ENCODE peak calls at places on chromosomes 3 and 15, in seven cellular contexts. L is CD8-positive, alpha-beta T cell; H is endothelial cell; R is lung; Y is GM20000; A is progenitor cell of endocrine pancreas; Z is astrocyte of the spinal cord. U is an unnamed sample.

GRCh38 chr3:65245133-65246076 is 557.6 kb upstream of the ADAMTS9 start:
- DNase-seq in L (no peak), H (no peak), R (no peak), Y (no peak), A (no peak), Z (peak), U (no peak)

GRCh38 chr3:51539291-51539891 is 872 bp downstream of the RAD54L2 start:
- DNase-seq in L (peak), H (peak), R (no peak), Y (peak), A (no peak), Z (peak), U (no peak)

GRCh38 chr15:57235865-57236264 is 140.4 kb upstream of the CGNL1 start:
- DNase-seq in L (no peak), H (no peak), R (no peak), Y (no peak), A (no peak), Z (peak), U (no peak)

GRCh38 chr3:71195492-71195891 is 388.0 kb downstream of the FOXP1 start:
- DNase-seq in L (no peak), H (no peak), R (no peak), Y (no peak), A (no peak), Z (peak), U (no peak)

GRCh38 chr3:120567370-120568197 is 28.6 kb upstream of the NDUFB4 start:
- DNase-seq in L (no peak), H (no peak), R (peak), Y (no peak), A (no peak), Z (peak), U (no peak)

GRCh38 chr15:85337398-85338074 is 42.9 kb upstream of the AKAP13 start:
- DNase-seq in L (no peak), H (peak), R (no peak), Y (no peak), A (no peak), Z (no peak), U (no peak)

GRCh38 chr3:108124337-108125150 is 33.7 kb upstream of the CD47 start:
- DNase-seq in L (peak), H (no peak), R (no peak), Y (peak), A (no peak), Z (no peak), U (peak)

GRCh38 chr15:43519207-43519606 is 1.8 kb downstream of the MAP1A start:
- DNase-seq in L (no peak), H (no peak), R (no peak), Y (no peak), A (no peak), Z (no peak), U (no peak)

GRCh38 chr3:182238141-182238540 is 526.4 kb downstream of the SOX2 start:
- DNase-seq in L (no peak), H (no peak), R (no peak), Y (no peak), A (no peak), Z (peak), U (no peak)

GRCh38 chr3:177300039-177300833 is 103.0 kb upstream of the TBL1XR1 start:
- DNase-seq in L (no peak), H (no peak), R (peak), Y (no peak), A (no peak), Z (peak), U (no peak)

GRCh38 chr3:116148881-116149530 is 296.3 kb downstream of the LSAMP start:
- DNase-seq in L (no peak), H (no peak), R (no peak), Y (no peak), A (no peak), Z (peak), U (no peak)

DNA sequence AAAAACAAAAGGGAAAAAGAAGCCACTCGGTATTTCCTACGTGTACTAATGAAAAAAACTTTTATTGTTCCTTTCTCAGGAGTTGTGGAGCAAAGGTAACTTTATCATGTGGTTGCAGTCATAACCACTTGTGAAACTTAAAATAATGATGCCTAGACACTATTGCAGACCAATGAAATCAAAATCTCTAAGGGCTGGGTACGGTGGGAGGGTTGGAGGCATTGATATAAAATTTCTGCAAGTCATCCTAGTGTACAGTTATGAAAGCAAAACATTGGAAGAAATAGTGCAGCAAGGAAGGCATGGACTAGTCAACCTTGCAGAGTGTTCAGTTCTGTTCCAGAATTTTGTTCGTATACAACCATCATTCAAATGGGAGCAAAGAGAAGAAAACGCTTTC is 808.8 kb downstream of the TUSC7 start:
- DNase-seq in L (no peak), H (no peak), R (no peak), Y (no peak), A (no peak), Z (no peak), U (no peak)
- TF ChIP-seq CTCF in L (no peak), H (no peak), R (no peak), Y (no peak), A (no peak), Z (no peak), U (no peak)

DNA sequence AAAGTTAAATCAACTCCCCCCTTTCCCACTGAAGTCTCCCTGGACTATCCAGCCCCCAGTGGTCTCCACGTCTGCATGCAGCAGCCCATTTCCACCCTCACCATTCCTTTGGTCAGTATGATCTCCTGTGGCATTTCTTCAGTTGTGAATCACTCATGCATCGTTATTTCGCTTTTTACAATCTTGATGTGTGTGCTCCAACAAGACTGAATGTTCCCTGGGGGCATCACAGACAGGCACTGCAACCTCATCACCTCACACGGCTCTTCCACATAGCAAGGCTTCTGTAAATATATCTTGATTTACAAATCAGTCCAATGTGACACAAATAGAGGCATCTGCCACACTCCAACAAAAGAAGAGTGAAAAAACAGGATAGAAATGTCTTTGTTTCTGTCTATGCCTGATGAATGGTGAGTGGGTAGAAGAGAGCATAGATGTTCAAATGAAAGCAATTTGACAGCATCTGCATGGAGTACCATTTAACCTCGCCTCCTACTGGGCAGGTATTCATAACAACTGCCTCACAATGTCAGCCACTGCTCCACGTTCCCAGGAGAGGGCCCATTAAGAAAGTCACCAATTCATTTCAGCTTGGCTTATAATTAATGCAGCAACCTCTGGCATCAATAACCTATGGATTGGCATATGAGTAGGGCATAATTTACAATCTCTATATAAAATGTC is 5.2 kb downstream of the HEG1 start:
- DNase-seq in L (no peak), H (no peak), R (no peak), Y (no peak), A (no peak), Z (no peak), U (no peak)
- TF ChIP-seq CTCF in L (no peak), H (no peak), R (no peak), Y (no peak), A (no peak), Z (no peak), U (no peak)

GRCh38 chr15:68729789-68730201 is 90.9 kb downstream of the ANP32A start:
- DNase-seq in L (no peak), H (peak), R (no peak), Y (no peak), A (no peak), Z (peak), U (no peak)

GRCh38 chr15:68731318-68731897 is 89.3 kb downstream of the ANP32A start:
- DNase-seq in L (no peak), H (no peak), R (no peak), Y (no peak), A (no peak), Z (no peak), U (no peak)

GRCh38 chr15:68732451-68732850 is 88.2 kb downstream of the ANP32A start:
- DNase-seq in L (no peak), H (no peak), R (no peak), Y (no peak), A (no peak), Z (no peak), U (no peak)

GRCh38 chr15:68733666-68734065 is 87.0 kb downstream of the ANP32A start:
- DNase-seq in L (no peak), H (no peak), R (no peak), Y (no peak), A (no peak), Z (no peak), U (no peak)

DNA sequence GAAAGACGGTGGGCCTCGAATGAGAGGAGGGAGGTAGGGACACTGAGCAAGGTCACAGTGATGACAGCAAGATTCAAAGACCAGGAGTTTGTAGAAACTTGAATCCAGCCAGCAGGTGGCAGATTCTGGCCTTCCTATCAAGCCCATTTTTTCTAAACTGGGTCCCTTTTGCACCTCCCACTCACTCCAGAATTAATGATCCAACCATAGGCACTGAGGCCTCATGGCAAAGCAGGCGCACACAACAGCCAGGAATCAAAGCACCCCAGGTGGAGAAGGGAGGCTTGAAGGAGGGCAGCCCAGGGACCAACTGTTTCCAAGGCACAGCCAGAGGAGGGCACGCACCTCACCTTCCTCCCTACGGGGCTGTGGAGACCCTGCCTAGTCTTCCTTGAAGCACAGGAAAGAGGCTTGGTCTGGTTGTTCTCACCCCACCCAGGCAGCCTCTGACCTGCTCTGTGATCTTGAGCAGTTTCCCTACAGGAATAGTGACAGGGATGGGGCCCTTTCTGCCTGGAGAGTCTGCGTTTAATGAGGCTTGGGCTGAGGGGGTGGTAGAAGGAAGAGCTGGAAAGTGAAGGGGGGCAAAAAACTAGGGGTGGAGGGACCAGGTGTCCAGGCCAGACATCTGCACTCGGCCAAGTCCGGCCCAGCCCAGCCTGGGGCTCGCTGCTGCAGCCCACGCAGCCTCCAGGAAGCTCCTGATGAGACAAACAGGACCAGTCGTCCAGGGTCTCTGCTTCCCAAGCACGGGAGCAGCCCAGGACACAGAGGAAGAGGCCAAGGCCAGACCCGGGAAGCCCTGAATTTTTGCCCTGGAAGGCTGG is 90.0 kb downstream of the ANP32A start:
- DNase-seq in L (no peak), H (peak), R (peak), Y (no peak), A (no peak), Z (peak), U (no peak)
- TF ChIP-seq CTCF in L (peak), H (peak), R (peak), Y (peak), A (peak), Z (peak), U (peak)

DNA sequence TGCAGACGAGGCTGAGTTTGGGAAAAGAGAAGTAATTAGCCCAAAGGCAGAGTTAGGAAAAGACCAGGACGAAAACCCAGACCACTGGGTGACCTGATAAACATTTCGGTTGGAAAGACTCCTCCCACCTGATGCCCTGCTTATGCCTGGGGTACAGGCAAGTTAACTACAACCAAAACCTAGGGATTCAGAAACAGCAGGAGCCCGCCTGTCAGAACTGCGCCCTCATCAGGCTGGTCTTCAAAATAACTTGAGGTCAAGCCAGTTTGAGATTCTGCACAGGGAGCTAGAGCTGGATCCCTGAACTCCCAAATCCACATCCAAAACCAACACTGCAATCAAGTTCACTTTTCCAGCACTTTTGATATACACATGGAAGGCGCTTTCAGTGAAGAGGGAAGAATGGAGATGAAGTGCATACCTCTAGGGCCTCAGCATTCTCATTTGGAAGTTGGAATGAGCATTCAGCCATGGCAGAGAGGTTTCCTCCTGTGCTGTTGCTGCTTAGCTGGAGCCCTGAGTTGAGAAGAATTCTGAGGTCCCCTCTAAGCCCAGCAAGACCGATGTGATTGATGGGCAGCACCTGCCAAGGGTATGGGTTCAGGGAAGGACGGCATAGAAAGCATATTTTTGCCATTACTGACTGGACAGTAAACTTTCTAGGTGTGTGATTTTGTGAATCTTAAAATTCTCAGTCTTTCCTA is 11.6 kb downstream of the TSEN2 start:
- DNase-seq in L (no peak), H (peak), R (no peak), Y (no peak), A (no peak), Z (no peak), U (no peak)
- TF ChIP-seq CTCF in L (no peak), H (no peak), R (no peak), Y (no peak), A (peak), Z (peak), U (no peak)

GRCh38 chr15:63072023-63072650 is 29.6 kb downstream of the TPM1 start:
- DNase-seq in L (no peak), H (no peak), R (no peak), Y (no peak), A (no peak), Z (peak), U (no peak)

GRCh38 chr15:63072809-63073277 is 30.3 kb downstream of the TPM1 start:
- DNase-seq in L (no peak), H (no peak), R (no peak), Y (no peak), A (no peak), Z (peak), U (no peak)

GRCh38 chr15:63070681-63071129 is 28.2 kb downstream of the TPM1 start:
- DNase-seq in L (no peak), H (no peak), R (no peak), Y (no peak), A (no peak), Z (peak), U (no peak)

GRCh38 chr15:63069616-63069952 is 27.0 kb downstream of the TPM1 start:
- DNase-seq in L (no peak), H (no peak), R (no peak), Y (no peak), A (no peak), Z (peak), U (no peak)

GRCh38 chr15:63071288-63071909 is 28.9 kb downstream of the TPM1 start:
- DNase-seq in L (no peak), H (no peak), R (no peak), Y (no peak), A (no peak), Z (peak), U (no peak)
- TF ChIP-seq CTCF in L (no peak), H (no peak), R (no peak), Y (no peak), A (no peak), Z (no peak), U (no peak)

GRCh38 chr3:165188452-165188851 is 7.7 kb downstream of the SLITRK3 start:
- DNase-seq in L (no peak), H (no peak), R (no peak), Y (no peak), A (no peak), Z (no peak), U (no peak)

GRCh38 chr3:165191476-165191875 is 4.7 kb downstream of the SLITRK3 start:
- DNase-seq in L (no peak), H (no peak), R (no peak), Y (no peak), A (no peak), Z (no peak), U (no peak)

GRCh38 chr3:165181556-165181955 is 14.6 kb downstream of the SLITRK3 start:
- DNase-seq in L (no peak), H (no peak), R (no peak), Y (no peak), A (no peak), Z (no peak), U (no peak)

DNA sequence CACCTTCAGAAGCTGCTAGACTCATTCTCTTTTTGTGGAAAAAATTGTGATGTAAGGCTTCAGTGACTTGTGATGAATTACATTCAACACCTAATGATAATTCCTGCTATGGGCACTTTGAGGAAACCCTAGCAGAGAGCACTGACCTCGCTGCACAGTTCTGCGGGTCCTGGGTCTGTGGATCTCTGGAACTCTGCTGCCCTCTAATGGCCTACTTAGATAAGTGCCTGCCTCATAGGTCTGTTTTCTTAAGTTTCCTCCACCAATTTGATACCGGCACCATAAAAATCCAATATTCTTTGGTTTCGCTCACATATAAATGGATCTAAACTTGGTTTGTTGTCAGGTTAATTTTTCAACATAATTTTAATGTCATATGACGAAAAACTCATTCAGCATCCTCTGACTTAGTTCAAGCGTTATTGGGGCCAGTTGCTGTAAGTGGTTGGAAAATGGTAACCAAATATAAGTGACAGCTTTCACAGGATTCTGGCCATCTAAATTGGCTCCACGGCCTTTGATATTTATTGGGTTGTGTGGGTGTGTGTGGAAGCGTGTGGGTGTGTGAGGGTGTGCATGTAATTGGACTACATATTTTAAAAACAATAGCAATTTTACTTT is 10.4 kb downstream of the SLITRK3 start:
- DNase-seq in L (no peak), H (peak), R (no peak), Y (peak), A (peak), Z (peak), U (no peak)
- TF ChIP-seq CTCF in L (peak), H (peak), R (peak), Y (peak), A (peak), Z (peak), U (no peak)

GRCh38 chr3:185029071-185029470 is 123.8 kb downstream of the C3orf70 start:
- DNase-seq in L (no peak), H (no peak), R (peak), Y (no peak), A (no peak), Z (no peak), U (no peak)
- TF ChIP-seq CTCF in L (no peak), H (no peak), R (no peak), Y (no peak), A (no peak), Z (no peak), U (no peak)

DNA sequence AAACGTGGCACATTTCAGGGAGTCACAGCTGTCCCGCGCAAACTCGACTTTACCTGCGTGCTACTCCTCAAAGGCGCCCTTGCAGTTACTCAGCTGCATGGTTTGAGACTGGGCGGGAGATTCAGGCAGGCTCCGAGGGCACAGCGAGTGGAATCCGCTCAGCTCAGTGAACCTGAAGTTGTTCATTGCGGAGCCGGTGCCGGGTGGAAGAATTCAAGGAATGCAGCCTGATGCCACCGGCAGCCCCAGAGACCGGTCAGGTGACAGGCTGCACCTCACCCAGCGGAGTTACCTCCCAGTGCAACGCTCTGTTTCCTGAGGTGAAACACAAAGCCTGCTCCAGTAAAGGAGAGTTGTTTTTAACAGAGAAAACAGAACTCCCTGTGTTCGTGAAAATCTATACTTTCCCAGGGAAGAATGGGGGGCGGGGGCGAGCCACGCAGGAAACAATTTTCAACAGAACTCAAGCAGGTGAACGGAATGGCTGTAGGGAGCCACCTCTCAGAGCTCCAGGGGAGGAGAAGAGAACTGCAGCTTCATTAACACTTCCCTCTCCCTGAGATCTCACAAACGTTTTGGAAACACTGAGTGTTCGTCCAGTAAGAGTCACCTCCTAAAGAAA is 3.8 kb downstream of the VEPH1 start:
- DNase-seq in L (no peak), H (peak), R (peak), Y (no peak), A (peak), Z (peak), U (no peak)
- TF ChIP-seq CTCF in L (no peak), H (no peak), R (no peak), Y (no peak), A (peak), Z (no peak), U (no peak)